ENCODE peak calls at places on chromosome 1, in nine cellular contexts. L is esophagus muscularis mucosa, E is substantia nigra, J is thoracic aorta, C is lung, M is endothelial cell, Q is astrocyte of the spinal cord, V is NCI-H510A treated with DMSO at 0.1 percent for 48 hours, D is small intestine. N is an unnamed sample.

GRCh38 chr1:74733616-74734484 is 898 bp downstream of the TYW3 start:
- DNase-seq in L (no peak), E (no peak), J (no peak), C (no peak), M (peak), Q (peak), V (peak), D (peak), N (peak)

GRCh38 chr1:60923287-60924110 is 158.9 kb upstream of the NFIA start:
- DNase-seq in L (no peak), E (no peak), J (no peak), C (no peak), M (no peak), Q (no peak), V (no peak), D (peak), N (no peak)

GRCh38 chr1:68703921-68704354 is 207.1 kb upstream of the DEPDC1 start:
- DNase-seq in L (no peak), E (no peak), J (no peak), C (no peak), M (no peak), Q (no peak), V (no peak), D (no peak), N (no peak)

GRCh38 chr1:159829822-159830455 is 3.3 kb downstream of the SLAMF8 start:
- DNase-seq in L (no peak), E (no peak), J (no peak), C (no peak), M (no peak), Q (peak), V (no peak), D (no peak), N (peak)

GRCh38 chr1:54378157-54378883 is 27.9 kb downstream of the SSBP3 start:
- DNase-seq in L (no peak), E (no peak), J (no peak), C (no peak), M (peak), Q (no peak), V (no peak), D (no peak), N (no peak)

GRCh38 chr1:15848143-15848928 is 829 bp downstream of the SPEN start:
- DNase-seq in L (no peak), E (no peak), J (no peak), C (peak), M (peak), Q (peak), V (peak), D (peak), N (no peak)

GRCh38 chr1:157766792-157767191 is 10.1 kb downstream of the FCRL2 start:
- DNase-seq in L (peak), E (no peak), J (no peak), C (no peak), M (no peak), Q (no peak), V (no peak), D (no peak), N (no peak)

GRCh38 chr1:222828939-222829338 is 14.1 kb downstream of the DISP1 start:
- DNase-seq in L (no peak), E (no peak), J (no peak), C (no peak), M (no peak), Q (no peak), V (no peak), D (no peak), N (no peak)

GRCh38 chr1:5744911-5745431 is 247.3 kb downstream of the NPHP4 start:
- DNase-seq in L (no peak), E (no peak), J (no peak), C (no peak), M (no peak), Q (no peak), V (no peak), D (no peak), N (no peak)

GRCh38 chr1:226473325-226473724 is 65.4 kb upstream of the PARP1 start:
- DNase-seq in L (no peak), E (no peak), J (no peak), C (no peak), M (no peak), Q (no peak), V (no peak), D (no peak), N (no peak)

GRCh38 chr1:104468282-104468681 is 718.6 kb downstream of the AMY1C start:
- DNase-seq in L (no peak), E (no peak), J (no peak), C (no peak), M (no peak), Q (no peak), V (no peak), D (no peak), N (no peak)

GRCh38 chr1:24635195-24635843 is 7.8 kb upstream of the SRRM1 start:
- DNase-seq in L (no peak), E (no peak), J (no peak), C (no peak), M (no peak), Q (peak), V (peak), D (peak), N (peak)

GRCh38 chr1:226668173-226668560 is 70.9 kb downstream of the ITPKB start:
- DNase-seq in L (no peak), E (no peak), J (no peak), C (no peak), M (no peak), Q (no peak), V (no peak), D (no peak), N (no peak)

GRCh38 chr1:87760100-87760499 is 431.4 kb downstream of the LMO4 start:
- DNase-seq in L (no peak), E (no peak), J (no peak), C (no peak), M (no peak), Q (no peak), V (no peak), D (no peak), N (no peak)

GRCh38 chr1:180524915-180525695 is 22.7 kb upstream of the ACBD6 start:
- DNase-seq in L (no peak), E (no peak), J (no peak), C (no peak), M (no peak), Q (no peak), V (no peak), D (no peak), N (no peak)

GRCh38 chr1:89780721-89781120 is 40.1 kb upstream of the LRRC8D start:
- DNase-seq in L (no peak), E (no peak), J (no peak), C (no peak), M (no peak), Q (peak), V (peak), D (peak), N (peak)